ENCODE peak calls at places on chromosomes 2 and 18, in seven cellular contexts. Y is aorta; D is lower lobe of right lung; K is CD8-positive, alpha-beta memory T cell; E is heart right ventricle; X is A673; P is endodermal cell. Q is an unnamed sample.

GRCh38 chr2:196963961-196964360 is 37.5 kb upstream of the PGAP1 start:
- DNase-seq in Y (no peak), D (no peak), K (no peak), E (no peak), X (no peak), P (no peak), Q (no peak)

GRCh38 chr18:51617572-51618260 is 420.2 kb upstream of the MEX3C start:
- DNase-seq in Y (no peak), D (no peak), K (no peak), E (no peak), X (no peak), P (no peak), Q (no peak)

GRCh38 chr2:199055336-199055735 is 402.4 kb downstream of the SATB2 start:
- DNase-seq in Y (no peak), D (no peak), K (no peak), E (no peak), X (no peak), P (no peak), Q (no peak)

GRCh38 chr2:72722492-72723090 is 103.2 kb downstream of the EXOC6B start:
- DNase-seq in Y (no peak), D (no peak), K (no peak), E (no peak), X (no peak), P (no peak), Q (no peak)

GRCh38 chr2:200756618-200757321 is 54.9 kb upstream of the BZW1 start:
- DNase-seq in Y (no peak), D (no peak), K (no peak), E (no peak), X (no peak), P (no peak), Q (no peak)

GRCh38 chr2:206728277-206729199 is 10.3 kb upstream of the DYTN start:
- DNase-seq in Y (no peak), D (no peak), K (no peak), E (no peak), X (peak; percentile 44), P (no peak), Q (no peak)

GRCh38 chr2:95046371-95047112 is 21.0 kb downstream of the MAL start:
- DNase-seq in Y (no peak), D (no peak), K (no peak), E (no peak), X (no peak), P (no peak), Q (no peak)

GRCh38 chr2:38165698-38166097 is 89.7 kb upstream of the CYP1B1 start:
- DNase-seq in Y (no peak), D (no peak), K (no peak), E (no peak), X (no peak), P (no peak), Q (no peak)

GRCh38 chr18:2882201-2882600 is 35.4 kb downstream of the EMILIN2 start:
- DNase-seq in Y (no peak), D (no peak), K (no peak), E (no peak), X (no peak), P (no peak), Q (no peak)

GRCh38 chr2:111173856-111174255 is 53.1 kb downstream of the BCL2L11 start:
- DNase-seq in Y (no peak), D (no peak), K (no peak), E (no peak), X (no peak), P (no peak), Q (no peak)

GRCh38 chr18:11108956-11109355 is 40.4 kb downstream of the PIEZO2 start:
- DNase-seq in Y (no peak), D (no peak), K (no peak), E (no peak), X (no peak), P (no peak), Q (no peak)

GRCh38 chr2:67650292-67651133 is 253.4 kb downstream of the ETAA1 start:
- DNase-seq in Y (peak; percentile 88), D (peak; percentile 63), K (no peak), E (peak; percentile 75), X (peak; percentile 96), P (peak; percentile 87), Q (peak; percentile 79)

GRCh38 chr18:26863122-26863879 is 2.2 kb downstream of the AQP4 start:
- DNase-seq in Y (no peak), D (peak; percentile 91), K (no peak), E (peak; percentile 81), X (no peak), P (peak; percentile 90), Q (peak; percentile 87)

GRCh38 chr2:3435440-3435839 is 55.9 kb downstream of the TRAPPC12 start:
- DNase-seq in Y (no peak), D (no peak), K (no peak), E (no peak), X (no peak), P (peak; percentile 13), Q (no peak)

DNA sequence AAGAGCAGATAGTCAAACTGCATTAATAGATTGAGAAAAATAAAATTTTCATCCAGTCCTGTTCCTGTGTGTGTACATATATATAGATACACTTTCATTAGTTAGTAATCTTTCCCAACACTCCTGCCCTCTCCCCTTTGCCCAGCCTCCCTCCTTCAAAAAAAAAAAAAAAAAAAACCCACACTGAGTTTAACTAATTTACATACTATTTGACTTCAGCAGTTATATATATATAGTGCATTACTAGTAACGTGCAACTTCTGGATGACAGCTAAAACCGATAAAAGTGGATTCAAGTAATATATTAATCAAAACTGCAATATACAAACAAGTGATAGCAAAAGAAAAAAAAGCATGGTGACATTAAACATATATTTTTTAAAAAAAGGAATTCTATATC is 1.4 kb downstream of the FIGN start:
- DNase-seq in Y (no peak), D (no peak), K (no peak), E (no peak), X (no peak), P (no peak), Q (no peak)
- H3K4me3 ChIP-seq in Y (peak overlapping the region; percentile 100), D (peak overlapping the region; percentile 57), K (no peak overlapping the region), E (peak overlapping the region; percentile 46), X (no peak overlapping the region), P (peak overlapping the region; percentile 96), Q (no peak overlapping the region)

DNA sequence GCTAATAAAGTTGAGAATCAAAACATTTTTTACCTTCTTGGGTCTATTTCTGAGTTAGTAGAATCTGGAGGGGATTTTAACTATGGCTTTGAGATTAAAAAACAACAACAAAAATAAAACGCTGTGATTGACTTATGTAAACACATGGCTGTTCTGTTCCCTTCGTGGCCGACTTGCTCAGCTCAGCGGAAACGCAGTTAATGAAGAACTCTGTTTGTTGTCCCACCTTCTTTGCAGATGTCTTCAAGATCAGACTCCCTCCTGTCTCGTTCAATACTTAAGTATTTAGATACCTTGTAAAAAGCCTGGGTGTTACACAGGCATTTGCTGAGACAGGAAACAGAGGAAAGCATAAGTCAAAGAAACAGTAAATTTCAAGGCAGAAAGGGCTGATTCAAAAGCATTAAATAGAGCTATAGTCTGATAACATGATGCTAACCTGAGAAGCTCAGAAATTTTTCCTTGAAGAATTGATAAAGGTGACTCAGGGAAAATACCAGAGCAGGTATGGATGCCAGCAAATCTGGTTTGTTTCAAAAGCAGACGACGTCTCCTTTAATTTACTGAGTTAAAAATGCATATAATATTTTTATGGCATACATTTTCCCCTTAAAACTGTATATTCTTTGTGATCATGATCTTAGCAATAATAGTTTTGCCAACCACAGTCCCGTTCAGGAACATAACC is 21.7 kb upstream of the POLI start:
- DNase-seq in Y (no peak), D (no peak), K (no peak), E (no peak), X (no peak), P (peak; percentile 51), Q (no peak)
- H3K4me3 ChIP-seq in Y (no peak overlapping the region), D (no peak overlapping the region), K (no peak overlapping the region), E (no peak overlapping the region), X (no peak overlapping the region), P (peak overlapping the region; percentile 71), Q (no peak overlapping the region)

DNA sequence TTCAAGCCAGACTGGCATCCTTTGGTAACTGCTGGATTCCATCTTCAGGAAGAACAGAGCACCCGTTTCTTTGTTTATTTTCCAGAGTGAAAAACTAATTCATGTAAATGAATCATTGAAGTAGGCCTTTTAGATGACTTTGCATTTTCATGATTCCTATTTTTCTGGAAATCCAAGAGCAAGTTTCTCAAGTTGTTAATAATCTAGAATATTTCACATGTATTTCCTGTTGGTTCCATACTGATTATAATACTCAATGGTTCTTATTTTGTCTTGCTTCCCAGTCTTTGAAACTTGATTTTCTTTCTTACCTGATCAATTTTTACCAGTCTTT is 328.4 kb downstream of the LPIN1 start:
- DNase-seq in Y (no peak), D (no peak), K (no peak), E (no peak), X (no peak), P (no peak), Q (no peak)
- H3K4me3 ChIP-seq in Y (no peak overlapping the region), D (no peak overlapping the region), K (no peak overlapping the region), E (no peak overlapping the region), X (no peak overlapping the region), P (peak overlapping the region; percentile 58), Q (no peak overlapping the region)

GRCh38 chr2:239288951-239289481 is 111.8 kb downstream of the HDAC4 start:
- DNase-seq in Y (no peak), D (peak; percentile 20), K (peak; percentile 59), E (peak; percentile 21), X (no peak), P (no peak), Q (peak; percentile 46)
- H3K4me3 ChIP-seq in Y (no peak overlapping the region), D (no peak overlapping the region), K (peak overlapping the region; percentile 55), E (no peak overlapping the region), X (no peak overlapping the region), P (no peak overlapping the region), Q (no peak overlapping the region)

GRCh38 chr2:130337735-130338325 is 4.9 kb upstream of the IMP4 start:
- DNase-seq in Y (no peak), D (no peak), K (no peak), E (no peak), X (no peak), P (peak; percentile 48), Q (no peak)
- H3K4me3 ChIP-seq in Y (no peak overlapping the region), D (no peak overlapping the region), K (no peak overlapping the region), E (no peak overlapping the region), X (peak overlapping the region; percentile 39), P (peak overlapping the region; percentile 88), Q (peak overlapping the region; percentile 21)

Q was measured in heart left ventricle.